ENCODE peak calls at places on chromosomes 2 and 18, in nine cellular contexts. N is HFFc6, X is lower lobe of right lung, M is WTC11, U is heart left ventricle, Q is neural progenitor cell, V is astrocyte of the cerebellum, L is GM12865, E is pancreas. P is an unnamed sample.

GRCh38 chr2:226338825-226339224 is 460.8 kb downstream of the IRS1 start:
- DNase-seq in N (no peak), X (no peak), M (no peak), U (no peak), Q (no peak), V (no peak), L (no peak), E (no peak), P (no peak)

GRCh38 chr2:121046335-121046734 is 238.7 kb downstream of the TFCP2L1 start:
- DNase-seq in N (peak), X (no peak), M (no peak), U (no peak), Q (no peak), V (no peak), L (no peak), E (no peak), P (no peak)

GRCh38 chr2:99417396-99417795 is 72.4 kb downstream of the REV1 start:
- DNase-seq in N (no peak), X (no peak), M (no peak), U (no peak), Q (no peak), V (no peak), L (no peak), E (no peak), P (no peak)

GRCh38 chr2:43005975-43006833 is 213.8 kb upstream of the HAAO start:
- DNase-seq in N (no peak), X (no peak), M (no peak), U (peak), Q (no peak), V (no peak), L (no peak), E (no peak), P (no peak)

GRCh38 chr2:58435246-58435645 is 194.1 kb upstream of the FANCL start:
- DNase-seq in N (no peak), X (no peak), M (no peak), U (no peak), Q (no peak), V (no peak), L (no peak), E (no peak), P (no peak)

GRCh38 chr2:45342-46130 is 769 bp downstream of the FAM110C start:
- DNase-seq in N (no peak), X (no peak), M (peak), U (no peak), Q (peak), V (no peak), L (no peak), E (peak), P (no peak)

GRCh38 chr2:43019025-43019367 is 207.4 kb downstream of the ZFP36L2 start:
- DNase-seq in N (no peak), X (no peak), M (no peak), U (no peak), Q (no peak), V (no peak), L (no peak), E (no peak), P (no peak)

GRCh38 chr2:71358931-71359671 is 27.5 kb downstream of the ZNF638 start:
- DNase-seq in N (peak), X (no peak), M (no peak), U (no peak), Q (no peak), V (no peak), L (no peak), E (no peak), P (no peak)

GRCh38 chr2:167988296-167988695 is 259.1 kb downstream of the STK39 start:
- DNase-seq in N (no peak), X (no peak), M (no peak), U (no peak), Q (no peak), V (no peak), L (no peak), E (no peak), P (no peak)

GRCh38 chr18:57497372-57498294 is 62.5 kb downstream of the ONECUT2 start:
- DNase-seq in N (peak), X (no peak), M (no peak), U (no peak), Q (no peak), V (no peak), L (no peak), E (no peak), P (no peak)

GRCh38 chr2:203360833-203361430 is 32.7 kb downstream of the ABI2 start:
- DNase-seq in N (no peak), X (no peak), M (no peak), U (no peak), Q (no peak), V (no peak), L (peak), E (no peak), P (peak)

GRCh38 chr18:59455728-59456276 is 96.7 kb upstream of the LMAN1 start:
- DNase-seq in N (no peak), X (no peak), M (no peak), U (no peak), Q (no peak), V (no peak), L (no peak), E (no peak), P (no peak)

GRCh38 chr2:176020400-176020799 is 18.3 kb upstream of the LNPK start:
- DNase-seq in N (no peak), X (no peak), M (no peak), U (no peak), Q (no peak), V (no peak), L (no peak), E (no peak), P (no peak)

GRCh38 chr2:165417009-165417408 is 52.5 kb upstream of the CSRNP3 start:
- DNase-seq in N (no peak), X (no peak), M (no peak), U (no peak), Q (no peak), V (no peak), L (no peak), E (no peak), P (no peak)
- TF ChIP-seq CTCF in N (no peak), X (no peak), M (no peak), U (no peak), Q (no peak), V (no peak), L (no peak), E (no peak), P (no peak)

GRCh38 chr2:236503100-236503499 is 66.5 kb upstream of the ACKR3 start:
- DNase-seq in N (no peak), X (no peak), M (peak), U (no peak), Q (peak), V (no peak), L (peak), E (no peak), P (no peak)
- TF ChIP-seq CTCF in N (peak), X (no peak), M (no peak), U (no peak), Q (peak), V (peak), L (no peak), E (no peak), P (peak)

GRCh38 chr2:134858245-134858644 is 19.8 kb downstream of the ACMSD start:
- DNase-seq in N (no peak), X (no peak), M (no peak), U (no peak), Q (no peak), V (no peak), L (no peak), E (no peak), P (no peak)

GRCh38 chr2:134852518-134852917 is 14.1 kb downstream of the ACMSD start:
- DNase-seq in N (peak), X (no peak), M (peak), U (no peak), Q (peak), V (no peak), L (no peak), E (no peak), P (no peak)

GRCh38 chr2:134861173-134861572 is 22.8 kb downstream of the ACMSD start:
- DNase-seq in N (no peak), X (no peak), M (no peak), U (no peak), Q (no peak), V (no peak), L (no peak), E (no peak), P (no peak)

GRCh38 chr2:134855709-134856108 is 17.3 kb downstream of the ACMSD start:
- DNase-seq in N (no peak), X (no peak), M (no peak), U (no peak), Q (no peak), V (no peak), L (no peak), E (no peak), P (no peak)
- TF ChIP-seq CTCF in N (peak), X (no peak), M (no peak), U (no peak), Q (no peak), V (no peak), L (no peak), E (no peak), P (no peak)

GRCh38 chr2:74708296-74708695 is 54.2 kb downstream of the SEMA4F start:
- DNase-seq in N (no peak), X (no peak), M (no peak), U (no peak), Q (no peak), V (no peak), L (no peak), E (no peak), P (no peak)
- TF ChIP-seq CTCF in N (no peak), X (no peak), M (no peak), U (no peak), Q (no peak), V (no peak), L (no peak), E (no peak), P (no peak)

DNA sequence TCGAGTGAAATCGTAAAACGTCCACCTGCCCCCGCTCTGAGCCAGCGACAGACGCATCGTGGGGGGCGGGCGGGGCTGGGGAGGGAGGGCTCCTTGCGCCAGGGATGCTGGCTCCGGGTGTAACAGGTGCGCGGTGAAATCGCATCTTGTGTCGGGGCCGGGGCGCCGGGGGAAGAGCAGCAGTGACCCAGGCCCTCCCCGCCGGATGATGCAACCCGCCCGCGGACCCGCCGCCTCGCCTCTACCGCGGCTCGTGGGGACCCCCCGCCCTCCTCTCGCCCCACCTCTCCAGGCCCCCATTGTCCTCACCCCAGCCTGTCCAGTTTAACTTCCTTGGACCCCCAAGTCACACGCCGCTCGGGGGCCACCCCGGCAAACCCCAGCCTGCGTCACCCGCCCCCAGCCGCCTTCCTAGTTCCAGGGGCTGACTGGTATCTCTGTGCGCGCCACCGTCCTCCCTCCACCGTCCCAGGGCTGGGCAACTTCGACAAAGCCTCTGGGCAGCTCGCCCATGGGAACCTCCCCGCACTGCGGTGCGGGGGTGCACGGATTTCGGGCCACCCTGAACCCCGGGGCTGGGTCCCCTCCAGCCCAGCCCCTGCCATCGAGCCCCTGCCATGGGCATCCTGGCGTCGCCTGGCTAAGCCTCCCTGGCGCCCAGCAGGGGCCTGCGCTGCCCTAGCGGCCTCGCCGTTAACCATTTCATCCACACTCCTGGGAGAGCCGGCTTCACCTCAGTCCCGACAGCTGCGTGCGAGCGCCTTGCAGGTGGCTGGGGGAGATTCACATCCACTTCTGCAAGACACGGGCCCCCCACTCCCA is 799 bp upstream of the KIF1A start:
- DNase-seq in N (no peak), X (no peak), M (peak), U (no peak), Q (peak), V (no peak), L (no peak), E (no peak), P (no peak)
- TF ChIP-seq CTCF in N (no peak), X (no peak), M (no peak), U (no peak), Q (peak), V (no peak), L (no peak), E (no peak), P (no peak)

GRCh38 chr2:64919261-64919660 is 69.9 kb upstream of the SLC1A4 start:
- DNase-seq in N (no peak), X (no peak), M (no peak), U (no peak), Q (no peak), V (no peak), L (peak), E (no peak), P (no peak)

GRCh38 chr2:64924178-64924934 is 64.8 kb upstream of the SLC1A4 start:
- DNase-seq in N (no peak), X (no peak), M (no peak), U (no peak), Q (no peak), V (no peak), L (no peak), E (no peak), P (no peak)

GRCh38 chr2:64923385-64923710 is 65.9 kb upstream of the SLC1A4 start:
- DNase-seq in N (no peak), X (no peak), M (no peak), U (no peak), Q (peak), V (no peak), L (no peak), E (no peak), P (no peak)

GRCh38 chr2:64918220-64918886 is 70.8 kb upstream of the SLC1A4 start:
- DNase-seq in N (no peak), X (no peak), M (peak), U (no peak), Q (no peak), V (no peak), L (peak), E (no peak), P (no peak)

GRCh38 chr2:64922482-64923384 is 66.5 kb upstream of the SLC1A4 start:
- DNase-seq in N (no peak), X (no peak), M (peak), U (no peak), Q (peak), V (no peak), L (no peak), E (peak), P (no peak)
- TF ChIP-seq CTCF in N (no peak), X (no peak), M (no peak), U (no peak), Q (peak), V (no peak), L (no peak), E (no peak), P (no peak)

GRCh38 chr2:52810460-52810859 is 957.1 kb upstream of the CHAC2 start:
- DNase-seq in N (peak), X (no peak), M (no peak), U (no peak), Q (peak), V (no peak), L (peak), E (no peak), P (peak)
- TF ChIP-seq CTCF in N (peak), X (no peak), M (no peak), U (peak), Q (peak), V (peak), L (peak), E (no peak), P (peak)

DNA sequence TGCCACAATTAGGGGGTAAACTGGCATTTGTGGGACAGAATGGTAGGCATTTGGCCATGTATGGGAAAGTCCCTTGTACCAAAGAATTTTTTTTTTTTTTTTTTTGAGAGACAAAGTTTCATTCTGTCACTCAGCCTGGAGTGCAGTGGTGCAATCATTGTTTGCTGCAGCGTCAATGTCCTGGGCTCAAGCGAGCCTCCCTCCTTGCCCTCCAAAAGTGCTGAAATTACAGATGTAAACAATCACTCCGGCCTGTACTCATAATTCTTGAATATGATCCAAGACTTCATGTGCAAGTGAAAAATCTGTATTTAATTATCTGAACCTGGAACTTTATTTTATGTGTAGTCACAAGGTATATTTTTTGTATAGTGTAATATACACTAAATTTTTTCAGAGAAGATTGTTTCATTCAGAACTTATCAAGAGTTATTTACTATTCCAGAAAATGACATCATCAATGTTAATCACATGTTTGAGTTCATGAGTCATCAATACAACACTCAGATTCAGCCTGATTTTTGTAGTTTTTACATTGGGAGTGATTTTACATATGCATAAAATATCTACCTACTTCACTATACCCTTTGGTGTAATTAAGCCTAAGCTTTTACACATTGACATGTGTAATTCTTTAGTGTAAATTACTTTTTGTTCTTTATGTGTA is 138.7 kb upstream of the L3MBTL4 start:
- DNase-seq in N (no peak), X (no peak), M (no peak), U (no peak), Q (no peak), V (no peak), L (no peak), E (no peak), P (no peak)
- TF ChIP-seq CTCF in N (no peak), X (no peak), M (no peak), U (no peak), Q (no peak), V (no peak), L (no peak), E (no peak), P (no peak)

DNA sequence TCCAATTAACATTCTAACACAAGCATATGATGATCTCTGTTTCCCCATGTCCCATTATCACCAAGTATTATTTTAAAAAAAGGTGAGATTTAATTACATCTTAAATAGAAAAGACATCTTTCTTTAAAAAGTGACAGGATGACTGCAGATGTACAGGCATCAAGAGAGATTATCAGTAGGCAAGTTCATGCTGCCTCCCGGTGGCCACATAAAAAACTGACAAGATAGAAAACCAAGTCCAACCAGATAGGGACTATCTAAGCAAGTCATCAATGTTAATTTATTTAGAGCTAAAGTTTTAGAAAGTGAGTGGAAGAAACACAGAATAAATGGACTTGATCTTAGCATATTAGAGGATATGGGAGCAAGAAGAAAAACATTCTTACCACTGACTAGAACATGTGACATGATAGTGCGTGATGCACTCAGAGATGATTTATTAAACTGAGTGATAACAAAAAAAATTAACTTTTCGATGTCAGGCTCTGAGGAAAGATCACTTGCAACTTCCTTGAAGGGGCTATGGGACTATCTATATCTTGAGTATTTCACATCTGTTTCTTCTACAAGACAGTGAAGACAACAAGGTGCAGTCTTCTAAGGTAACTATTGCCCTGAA is 5.4 kb upstream of the TDRD15 start:
- DNase-seq in N (peak), X (no peak), M (peak), U (no peak), Q (peak), V (no peak), L (peak), E (no peak), P (peak)
- TF ChIP-seq CTCF in N (peak), X (peak), M (no peak), U (peak), Q (peak), V (peak), L (peak), E (no peak), P (peak)

GRCh38 chr2:231395188-231396057 is at the start of gene B3GNT7:
- DNase-seq in N (no peak), X (peak), M (peak), U (no peak), Q (peak), V (no peak), L (peak), E (peak), P (peak)

GRCh38 chr2:231393149-231394131 is 2.1 kb upstream of the B3GNT7 start:
- DNase-seq in N (no peak), X (no peak), M (peak), U (no peak), Q (peak), V (no peak), L (peak), E (no peak), P (peak)

GRCh38 chr2:231392431-231393148 is 2.9 kb upstream of the B3GNT7 start:
- DNase-seq in N (no peak), X (no peak), M (no peak), U (no peak), Q (no peak), V (no peak), L (no peak), E (no peak), P (no peak)

GRCh38 chr2:231396058-231396821 is 730 bp downstream of the B3GNT7 start:
- DNase-seq in N (no peak), X (no peak), M (peak), U (no peak), Q (no peak), V (no peak), L (no peak), E (no peak), P (no peak)

GRCh38 chr2:231394201-231395141 is 1.0 kb upstream of the B3GNT7 start:
- DNase-seq in N (no peak), X (no peak), M (peak), U (no peak), Q (peak), V (no peak), L (peak), E (no peak), P (peak)
- TF ChIP-seq CTCF in N (peak), X (peak), M (no peak), U (no peak), Q (peak), V (peak), L (peak), E (no peak), P (peak)